ENCODE peak calls at places on chromosomes 11 and 22, in eight cellular contexts. P is AML-193; B is activated T-cell treated with anti-CD3 and anti-CD28 coated beads for 1 hour; O is cardiac septum; H is EH; Q is GM10248; L is stimulated activated CD4-positive, alpha-beta T cell treated with anti-CD3 and anti-CD28 coated beads, Interleukin-15, amount 100 ng/mL, for 1 hour; K is amygdala. T is an unnamed sample.

GRCh38 chr22:49503321-49503720 is 324.4 kb downstream of the BRD1 start:
- DNase-seq in B (no peak), P (no peak), K (no peak), L (no peak), H (no peak), O (no peak), Q (no peak), T (no peak)

GRCh38 chr11:70727021-70727420 is 328.7 kb downstream of the CTTN start:
- DNase-seq in Q (no peak), P (no peak), K (no peak), B (no peak), O (no peak), L (no peak), H (no peak), T (no peak)

GRCh38 chr11:2133481-2134021 is 5.6 kb downstream of the IGF2 start:
- DNase-seq in B (no peak), P (no peak), H (no peak), O (no peak), L (no peak), K (no peak), Q (no peak), T (no peak)

GRCh38 chr11:86559311-86559945 is 113.0 kb downstream of the ME3 start:
- DNase-seq in L (no peak), P (no peak), O (no peak), H (peak), B (no peak), Q (no peak), K (no peak), T (no peak)

GRCh38 chr11:100338144-100338840 is 348.8 kb upstream of the ARHGAP42 start:
- DNase-seq in Q (no peak), K (no peak), O (no peak), B (no peak), L (no peak), H (no peak), P (no peak), T (no peak)

GRCh38 chr11:12639388-12639787 is 34.8 kb upstream of the TEAD1 start:
- DNase-seq in P (no peak), K (no peak), L (no peak), H (no peak), O (no peak), B (no peak), Q (no peak), T (no peak)

GRCh38 chr22:40029189-40029890 is 34.6 kb downstream of the FAM83F start:
- DNase-seq in K (no peak), H (no peak), P (no peak), B (no peak), O (no peak), Q (no peak), L (no peak), T (no peak)

GRCh38 chr11:57491371-57492061 is 24.0 kb downstream of the SLC43A1 start:
- DNase-seq in P (peak), K (no peak), H (peak), L (peak), B (peak), O (no peak), Q (peak), T (no peak)

GRCh38 chr22:48700180-48700565 is 1127.5 kb downstream of the BRD1 start:
- DNase-seq in B (no peak), K (no peak), L (no peak), O (no peak), P (no peak), H (no peak), Q (no peak), T (no peak)

GRCh38 chr22:46079861-46080821 is 70.2 kb upstream of the PPARA start:
- DNase-seq in P (no peak), O (peak), B (no peak), L (no peak), Q (no peak), K (peak), H (peak), T (no peak)

GRCh38 chr11:127205688-127206217 is 205.2 kb upstream of the KIRREL3 start:
- DNase-seq in B (no peak), H (no peak), P (no peak), L (no peak), O (no peak), K (no peak), Q (no peak), T (no peak)

GRCh38 chr11:124481365-124482323 is 36.1 kb upstream of the OR8B8 start:
- DNase-seq in Q (peak), L (no peak), K (no peak), P (peak), B (no peak), O (no peak), H (peak), T (peak)

GRCh38 chr22:34429314-34429713 is 509.0 kb upstream of the LARGE1 start:
- DNase-seq in B (no peak), Q (no peak), K (no peak), P (no peak), L (no peak), O (no peak), H (no peak), T (no peak)

GRCh38 chr11:66080055-66080817 is 10.2 kb downstream of the PACS1 start:
- DNase-seq in L (peak), H (peak), K (no peak), B (peak), P (peak), O (no peak), Q (no peak), T (peak)

GRCh38 chr22:50585781-50586180 is 3.1 kb upstream of the CHKB start:
- DNase-seq in O (no peak), K (no peak), B (no peak), L (no peak), P (no peak), H (no peak), Q (no peak), T (no peak)

GRCh38 chr11:124725719-124726105 is 14.0 kb upstream of the NRGN start:
- DNase-seq in H (peak), O (no peak), K (no peak), B (no peak), P (peak), Q (no peak), L (no peak), T (no peak)

GRCh38 chr22:33842421-33843094 is 77.7 kb downstream of the LARGE1 start:
- DNase-seq in H (no peak), B (no peak), O (no peak), Q (no peak), K (no peak), P (no peak), L (no peak), T (no peak)

GRCh38 chr22:38850941-38851849 is 7.4 kb upstream of the NPTXR start:
- DNase-seq in L (no peak), Q (no peak), P (no peak), H (peak), K (no peak), O (no peak), B (no peak), T (no peak)

T was measured in HL-60.